ENCODE peak calls at places on chromosomes 1 and 21, in four cellular contexts. O is A673, U is GM23248, V is neuronal stem cell. G is an unnamed sample. For H3K4me1, the result is how much of the 10 kb centered on the place peaks cover.

GRCh38 chr1:15741183-15741850 is 982 bp upstream of the TMEM82 start:
- DNase-seq in U (peak), O (peak), V (no peak), G (peak)

GRCh38 chr1:187928288-187928687 is 1099.5 kb downstream of the PLA2G4A start:
- DNase-seq in O (peak), U (peak), V (peak), G (no peak)

GRCh38 chr1:24459551-24460266 is 42.9 kb upstream of the RCAN3 start:
- DNase-seq in O (no peak), U (no peak), V (no peak), G (no peak)

GRCh38 chr1:171257207-171258052 is 9.1 kb downstream of the FMO1 start:
- DNase-seq in V (no peak), U (peak), O (peak), G (no peak)

GRCh38 chr21:31119199-31119598 is 80.9 kb upstream of the KRTAP19-8 start:
- DNase-seq in U (no peak), O (no peak), V (no peak), G (no peak)

GRCh38 chr1:159168043-159168442 is 3.4 kb upstream of the CADM3 start:
- DNase-seq in V (no peak), U (no peak), O (no peak), G (no peak)

GRCh38 chr1:213977486-213977842 is 10.3 kb upstream of the PROX1 start:
- DNase-seq in O (no peak), U (no peak), V (no peak), G (no peak)

GRCh38 chr1:93328809-93329477 is 16.8 kb upstream of the DR1 start:
- DNase-seq in O (no peak), U (peak), V (no peak), G (no peak)

GRCh38 chr1:190578015-190578414 is 100.4 kb upstream of the BRINP3 start:
- DNase-seq in O (peak), V (no peak), U (no peak), G (no peak)

GRCh38 chr1:20278692-20279130 is 12.0 kb upstream of the VWA5B1 start:
- DNase-seq in V (peak), O (peak), U (no peak), G (no peak)

GRCh38 chr1:53368314-53369033 is 40.6 kb upstream of the LRP8 start:
- DNase-seq in O (no peak), U (no peak), V (no peak), G (no peak)

GRCh38 chr1:54287821-54288220 is 87.9 kb downstream of the MRPL37 start:
- DNase-seq in O (no peak), U (peak), V (no peak), G (no peak)

GRCh38 chr1:146016891-146017290 is 4.6 kb downstream of the HJV start:
- DNase-seq in U (peak), V (no peak), O (no peak), G (no peak)

GRCh38 chr1:210541680-210542358 is 213.1 kb downstream of the HHAT start:
- DNase-seq in U (no peak), V (no peak), O (no peak), G (no peak)

GRCh38 chr1:246641394-246641793 is 75.1 kb downstream of the CNST start:
- DNase-seq in V (no peak), U (no peak), O (no peak), G (no peak)

GRCh38 chr1:33330376-33330890 is 9.5 kb upstream of the A3GALT2 start:
- DNase-seq in V (no peak), O (no peak), U (no peak), G (no peak)

GRCh38 chr21:46667735-46668380 is 32.4 kb downstream of the PRMT2 start:
- DNase-seq in U (peak), V (peak), O (peak), G (no peak)

GRCh38 chr1:50717327-50717726 is 242.7 kb downstream of the FAF1 start:
- DNase-seq in V (no peak), O (no peak), U (no peak), G (no peak)

GRCh38 chr1:61742620-61743431 is 546 bp downstream of the PATJ start:
- DNase-seq in O (peak), U (peak), V (peak), G (peak)

GRCh38 chr1:172388490-172388889 is 32.0 kb upstream of the C1orf105 start:
- DNase-seq in U (no peak), V (no peak), O (no peak), G (no peak)

GRCh38 chr1:211580303-211580687 is 1.3 kb upstream of the SLC30A1 start:
- DNase-seq in O (no peak), V (no peak), U (peak), G (no peak)

GRCh38 chr1:82299680-82300079 is 498.9 kb downstream of the ADGRL2 start:
- DNase-seq in O (no peak), V (no peak), U (no peak), G (no peak)

GRCh38 chr1:164611754-164612642 is 53.0 kb downstream of the PBX1 start:
- DNase-seq in U (peak), O (peak), V (peak), G (no peak)

GRCh38 chr1:62207187-62207586 is 12.5 kb downstream of the L1TD1 start:
- DNase-seq in V (no peak), O (no peak), U (peak), G (no peak)

GRCh38 chr1:216323344-216323743 is 99.9 kb downstream of the USH2A start:
- DNase-seq in V (no peak), U (no peak), O (no peak), G (no peak)

GRCh38 chr21:43585514-43585913 is 73.8 kb downstream of the HSF2BP start:
- DNase-seq in V (no peak), O (no peak), U (no peak), G (no peak)

GRCh38 chr1:179166663-179167417 is 62.6 kb downstream of the ABL2 start:
- DNase-seq in U (peak), V (no peak), O (peak), G (no peak)

GRCh38 chr1:199550384-199551067 is 477.0 kb upstream of the NR5A2 start:
- DNase-seq in O (peak), V (no peak), U (peak), G (no peak)

GRCh38 chr21:36743446-36743845 is 44.5 kb downstream of the SIM2 start:
- DNase-seq in V (no peak), O (no peak), U (no peak), G (no peak)

GRCh38 chr1:234538930-234539649 is 60.1 kb upstream of the TARBP1 start:
- DNase-seq in V (no peak), U (no peak), O (no peak), G (no peak)

GRCh38 chr1:234536756-234537155 is 57.8 kb upstream of the TARBP1 start:
- DNase-seq in U (no peak), O (no peak), V (no peak), G (no peak)

GRCh38 chr1:234537236-234537635 is 58.3 kb upstream of the TARBP1 start:
- DNase-seq in U (no peak), V (no peak), O (no peak), G (no peak)

GRCh38 chr1:234539666-234540403 is 60.9 kb upstream of the TARBP1 start:
- DNase-seq in U (no peak), O (no peak), V (no peak), G (no peak)

GRCh38 chr1:234538062-234538731 is 59.2 kb upstream of the TARBP1 start:
- DNase-seq in V (no peak), O (no peak), U (no peak), G (no peak)
- H3K4me1 ChIP-seq in V (under half), O (under half), U (under half), G (half or more)

GRCh38 chr1:13583964-13584791 is 546 bp downstream of the PDPN start:
- DNase-seq in O (peak), U (peak), V (peak), G (peak)

GRCh38 chr1:13585599-13585965 is 1.9 kb downstream of the PDPN start:
- DNase-seq in U (no peak), V (no peak), O (peak), G (no peak)

GRCh38 chr1:13582713-13583443 is 754 bp upstream of the PDPN start:
- DNase-seq in O (no peak), U (no peak), V (no peak), G (no peak)

GRCh38 chr1:13584876-13585598 is 1.4 kb downstream of the PDPN start:
- DNase-seq in V (no peak), U (no peak), O (no peak), G (no peak)

DNA sequence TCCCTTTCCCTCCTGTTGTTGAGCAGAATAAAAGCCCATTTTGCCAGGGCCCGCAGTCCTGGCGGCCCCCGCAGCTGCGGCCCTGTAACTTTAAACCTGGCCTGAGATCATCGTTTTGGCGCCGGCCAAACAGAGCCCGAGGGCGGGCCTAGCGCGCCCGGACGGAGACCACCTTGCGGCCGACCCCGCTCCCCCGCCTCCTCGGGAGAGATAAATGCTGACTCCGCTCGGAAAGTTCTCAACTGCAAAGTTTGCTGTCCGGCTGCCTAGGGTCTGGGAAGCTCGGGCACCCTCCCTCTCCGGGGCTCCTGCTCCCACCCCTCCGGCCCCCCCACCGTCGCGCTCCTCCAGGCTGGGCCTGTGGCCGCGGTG is at the start of gene PDPN:
- DNase-seq in O (peak), U (peak), V (peak), G (no peak)
- H3K27ac ChIP-seq in O (peak), U (no peak), V (no peak), G (peak)

GRCh38 chr1:8093221-8093980 is 67.3 kb upstream of the ERRFI1 start:
- DNase-seq in O (no peak), V (no peak), U (no peak), G (no peak)

GRCh38 chr1:8097077-8097799 is 71.1 kb upstream of the ERRFI1 start:
- DNase-seq in V (no peak), U (peak), O (peak), G (no peak)

GRCh38 chr1:8094481-8095241 is 68.6 kb upstream of the ERRFI1 start:
- DNase-seq in V (no peak), O (no peak), U (peak), G (no peak)

GRCh38 chr1:8096105-8097011 is 70.2 kb upstream of the ERRFI1 start:
- DNase-seq in O (peak), U (peak), V (no peak), G (no peak)

GRCh38 chr1:8095584-8095983 is 69.5 kb upstream of the ERRFI1 start:
- DNase-seq in U (no peak), V (no peak), O (no peak), G (no peak)
- H3K4me1 ChIP-seq in U (half or more), V (under half), O (under half), G (under half)

GRCh38 chr1:155933591-155934096 is 569 bp downstream of the KHDC4 start:
- DNase-seq in V (no peak), U (peak), O (no peak), G (no peak)
- H3K27ac ChIP-seq in V (peak), U (peak), O (peak), G (peak)

DNA sequence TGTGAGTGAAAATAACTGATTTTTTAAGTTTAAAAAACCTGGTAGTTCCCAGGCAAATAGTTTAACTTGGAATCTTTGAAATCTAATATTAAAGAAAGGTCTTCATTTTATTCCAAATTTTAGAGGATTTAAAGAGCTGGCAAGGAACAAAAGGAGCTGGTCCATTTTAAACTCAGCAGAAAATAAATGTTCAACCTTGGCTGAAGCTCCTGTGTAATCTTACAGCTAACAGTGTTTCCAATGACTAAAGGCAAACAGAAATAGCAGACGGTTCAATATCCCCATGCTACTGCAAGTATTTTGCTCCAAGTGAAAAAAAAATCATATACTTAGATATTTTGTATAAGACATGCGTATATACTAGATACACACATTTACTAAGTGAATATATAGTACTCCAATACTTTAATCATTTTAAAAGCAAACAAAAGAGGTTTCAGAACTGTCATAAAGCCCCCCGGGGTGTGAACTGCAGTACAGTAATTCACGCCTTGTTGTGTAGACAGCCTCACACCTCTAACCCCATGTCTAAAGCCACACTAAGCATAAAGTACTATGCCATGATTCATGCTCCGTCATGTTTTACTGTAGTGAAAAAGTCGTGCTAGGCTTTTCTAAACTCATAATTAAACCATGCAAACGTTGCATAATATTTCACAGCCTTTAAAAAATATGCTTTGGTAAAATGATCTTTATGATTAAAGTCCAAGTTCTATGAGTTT is 132.2 kb downstream of the CLIC6 start:
- DNase-seq in V (no peak), O (no peak), U (peak), G (no peak)
- H3K4me1 ChIP-seq in V (under half), O (under half), U (half or more), G (under half)

GRCh38 chr21:39658066-39658465 is 45.3 kb downstream of the B3GALT5 start:
- DNase-seq in O (no peak), U (no peak), V (no peak), G (no peak)
- H3K27ac ChIP-seq in O (no peak), U (no peak), V (no peak), G (no peak)

GRCh38 chr21:41361786-41362604 is at the start of gene MX2:
- DNase-seq in V (no peak), U (peak), O (no peak), G (peak)

GRCh38 chr21:41365377-41366107 is 3.7 kb downstream of the MX2 start:
- DNase-seq in V (no peak), O (no peak), U (no peak), G (no peak)

GRCh38 chr21:41363370-41364270 is 1.8 kb downstream of the MX2 start:
- DNase-seq in O (no peak), V (no peak), U (no peak), G (no peak)

GRCh38 chr21:41362605-41363369 is 960 bp downstream of the MX2 start:
- DNase-seq in O (no peak), V (no peak), U (no peak), G (no peak)

GRCh38 chr21:41364308-41364707 is 2.5 kb downstream of the MX2 start:
- DNase-seq in U (no peak), O (no peak), V (no peak), G (no peak)
- H3K4me1 ChIP-seq in U (under half), O (under half), V (under half), G (under half)

GRCh38 chr1:36349241-36349671 is 25.8 kb upstream of the EVA1B start:
- DNase-seq in V (no peak), O (no peak), U (peak), G (no peak)
- H3K27ac ChIP-seq in V (no peak), O (no peak), U (peak), G (peak)

GRCh38 chr1:67818162-67818561 is 15.1 kb downstream of the GNG12 start:
- DNase-seq in V (no peak), U (peak), O (no peak), G (no peak)

GRCh38 chr1:67816096-67816493 is 17.2 kb downstream of the GNG12 start:
- DNase-seq in U (no peak), O (no peak), V (no peak), G (no peak)

GRCh38 chr1:67815303-67816095 is 17.8 kb downstream of the GNG12 start:
- DNase-seq in O (no peak), U (no peak), V (no peak), G (no peak)

GRCh38 chr1:67817319-67817718 is 15.9 kb downstream of the GNG12 start:
- DNase-seq in V (no peak), O (no peak), U (no peak), G (no peak)

DNA sequence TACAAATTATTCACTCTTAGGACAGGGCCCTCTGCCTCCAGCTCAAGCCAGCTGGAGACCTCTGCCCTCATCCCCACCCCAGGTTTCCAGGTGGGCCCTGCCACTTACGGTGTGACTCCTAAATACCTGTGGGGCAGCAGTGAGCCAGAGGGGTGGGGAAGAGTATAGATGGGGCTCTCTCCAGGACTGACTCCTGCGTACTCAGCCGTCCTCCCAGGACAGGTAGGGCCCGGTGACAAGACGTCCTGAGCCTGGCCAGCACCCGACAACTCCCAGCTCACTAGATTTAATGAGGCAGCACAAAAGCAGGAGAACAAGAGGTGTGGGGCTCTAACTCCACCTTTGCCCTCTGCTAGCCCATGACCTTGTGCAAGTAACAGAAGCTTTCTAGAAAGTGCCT is 16.8 kb downstream of the GNG12 start:
- DNase-seq in O (no peak), U (no peak), V (no peak), G (no peak)
- H3K4me1 ChIP-seq in O (under half), U (under half), V (under half), G (under half)